ENCODE peak calls at places on chromosomes 11 and 22, in eight cellular contexts. L, C, V, I, R, T, F and E are unnamed samples.

GRCh38 chr11:765025-765801 is 12.1 kb downstream of the GATD1 start:
- DNase-seq in L (peak; percentile 74), C (peak; percentile 43), V (peak; percentile 62), I (peak; percentile 73), R (peak; percentile 72), T (peak; percentile 61), F (peak; percentile 84), E (peak; percentile 57)

GRCh38 chr22:17370036-17370765 is 941 bp downstream of the CECR2 start:
- DNase-seq in L (no peak), C (no peak), V (peak; percentile 23), I (peak; percentile 26), R (peak; percentile 76), T (no peak), F (peak; percentile 76), E (no peak)

GRCh38 chr11:26779466-26779865 is 57.6 kb upstream of the SLC5A12 start:
- DNase-seq in L (no peak), C (no peak), V (no peak), I (no peak), R (no peak), T (no peak), F (no peak), E (no peak)

GRCh38 chr11:46050065-46050464 is 71.2 kb downstream of the PHF21A start:
- DNase-seq in L (no peak), C (no peak), V (no peak), I (no peak), R (peak; percentile 75), T (peak; percentile 23), F (no peak), E (no peak)

GRCh38 chr11:58782066-58782465 is 50.3 kb upstream of the GLYAT start:
- DNase-seq in L (no peak), C (no peak), V (no peak), I (no peak), R (no peak), T (no peak), F (no peak), E (no peak)

GRCh38 chr11:2400761-2401435 is 348 bp downstream of the TSSC4 start:
- DNase-seq in L (no peak), C (no peak), V (no peak), I (peak; percentile 55), R (peak; percentile 29), T (no peak), F (no peak), E (no peak)

GRCh38 chr11:73239571-73240189 is 21.6 kb downstream of the P2RY2 start:
- DNase-seq in L (peak; percentile 34), C (no peak), V (no peak), I (peak; percentile 16), R (no peak), T (no peak), F (no peak), E (no peak)

GRCh38 chr11:65401073-65401802 is 14.8 kb downstream of the FRMD8 start:
- DNase-seq in L (no peak), C (no peak), V (no peak), I (peak; percentile 49), R (no peak), T (no peak), F (no peak), E (no peak)

GRCh38 chr11:96393753-96394348 is 4.0 kb downstream of the JRKL start:
- DNase-seq in L (no peak), C (no peak), V (no peak), I (no peak), R (peak; percentile 25), T (peak; percentile 78), F (no peak), E (no peak)

GRCh38 chr11:72704028-72704782 is 30.0 kb upstream of the PDE2A start:
- DNase-seq in L (no peak), C (no peak), V (no peak), I (no peak), R (no peak), T (no peak), F (peak; percentile 67), E (no peak)

GRCh38 chr22:42174062-42174461 is 43.5 kb upstream of the CYP2D6 start:
- DNase-seq in L (no peak), C (no peak), V (no peak), I (no peak), R (no peak), T (no peak), F (no peak), E (no peak)

GRCh38 chr22:27876684-27877083 is 42.4 kb downstream of the PITPNB start:
- DNase-seq in L (no peak), C (no peak), V (no peak), I (no peak), R (peak; percentile 34), T (no peak), F (no peak), E (no peak)

GRCh38 chr11:19742595-19743292 is 30.1 kb downstream of the NAV2 start:
- DNase-seq in L (no peak), C (peak; percentile 61), V (peak; percentile 75), I (peak; percentile 83), R (peak; percentile 83), T (peak; percentile 88), F (peak; percentile 85), E (peak; percentile 32)

GRCh38 chr22:43351966-43352345 is 8.8 kb upstream of the SCUBE1 start:
- DNase-seq in L (no peak), C (no peak), V (no peak), I (no peak), R (no peak), T (no peak), F (no peak), E (no peak)

GRCh38 chr11:32259641-32260081 is 168.8 kb downstream of the RCN1 start:
- DNase-seq in L (no peak), C (peak; percentile 71), V (no peak), I (no peak), R (no peak), T (peak; percentile 32), F (no peak), E (no peak)

GRCh38 chr22:45240810-45241631 is at the start of gene KIAA0930:
- DNase-seq in L (peak; percentile 81), C (peak; percentile 39), V (peak; percentile 86), I (peak; percentile 90), R (peak; percentile 93), T (peak; percentile 44), F (peak; percentile 95), E (peak; percentile 50)

GRCh38 chr22:45239378-45240136 is 1.1 kb downstream of the KIAA0930 start:
- DNase-seq in L (no peak), C (no peak), V (no peak), I (no peak), R (no peak), T (no peak), F (peak; percentile 60), E (no peak)

GRCh38 chr22:45242778-45243191 is 2.1 kb upstream of the KIAA0930 start:
- DNase-seq in L (no peak), C (no peak), V (no peak), I (peak; percentile 74), R (no peak), T (peak; percentile 84), F (peak; percentile 69), E (no peak)

GRCh38 chr22:45238431-45239377 is 2.0 kb downstream of the KIAA0930 start:
- DNase-seq in L (no peak), C (no peak), V (no peak), I (no peak), R (no peak), T (no peak), F (no peak), E (no peak)

GRCh38 chr22:45240137-45240809 is 421 bp downstream of the KIAA0930 start:
- DNase-seq in L (peak; percentile 60), C (no peak), V (no peak), I (peak; percentile 67), R (peak; percentile 43), T (no peak), F (no peak), E (peak; percentile 21)
- H3K9me3 ChIP-seq in L (no peaks in the 10 kb centered on the region), C (no peaks in the 10 kb centered on the region), V (no peaks in the 10 kb centered on the region), I (no peaks in the 10 kb centered on the region), R (no peaks in the 10 kb centered on the region), T (no peaks in the 10 kb centered on the region), F (no peaks in the 10 kb centered on the region), E (no peaks in the 10 kb centered on the region)

GRCh38 chr22:49437356-49437755 is 390.3 kb downstream of the BRD1 start:
- DNase-seq in L (no peak), C (no peak), V (no peak), I (no peak), R (no peak), T (no peak), F (no peak), E (no peak)
- H3K9me3 ChIP-seq in L (no peaks in the 10 kb centered on the region), C (no peaks in the 10 kb centered on the region), V (no peaks in the 10 kb centered on the region), I (no peaks in the 10 kb centered on the region), R (no peaks in the 10 kb centered on the region), T (no peaks in the 10 kb centered on the region), F (no peaks in the 10 kb centered on the region), E (no peaks in the 10 kb centered on the region)

DNA sequence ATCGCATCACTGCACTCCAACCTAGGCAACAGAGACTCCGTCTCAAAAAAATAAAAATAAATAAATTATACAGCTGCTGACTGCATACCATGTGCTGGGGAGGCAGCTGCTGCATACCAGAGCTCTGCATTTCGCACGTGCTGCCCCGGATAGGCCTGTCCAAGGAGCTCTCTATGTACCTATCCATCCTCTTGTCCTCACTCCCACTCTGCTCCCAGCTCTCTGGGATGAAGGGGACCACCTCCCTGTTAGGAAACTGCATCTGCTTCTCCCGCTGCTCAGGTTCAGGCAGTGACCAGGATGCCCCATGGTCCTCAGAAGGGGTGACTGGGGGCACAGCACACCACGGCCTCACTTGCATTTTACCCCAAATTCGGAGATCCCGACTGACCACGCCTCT is 302.3 kb downstream of the BRD1 start:
- DNase-seq in L (no peak), C (no peak), V (no peak), I (no peak), R (no peak), T (no peak), F (no peak), E (no peak)
- H3K9me3 ChIP-seq in L (no peaks in the 10 kb centered on the region), C (no peaks in the 10 kb centered on the region), V (no peaks in the 10 kb centered on the region), I (no peaks in the 10 kb centered on the region), R (no peaks in the 10 kb centered on the region), T (no peaks in the 10 kb centered on the region), F (no peaks in the 10 kb centered on the region), E (no peaks in the 10 kb centered on the region)

GRCh38 chr22:48370508-48371325 is 1457.0 kb downstream of the BRD1 start:
- DNase-seq in L (no peak), C (no peak), V (no peak), I (no peak), R (no peak), T (no peak), F (no peak), E (no peak)

GRCh38 chr22:48373626-48374173 is 1454.0 kb downstream of the BRD1 start:
- DNase-seq in L (peak; percentile 11), C (no peak), V (no peak), I (no peak), R (no peak), T (no peak), F (no peak), E (no peak)

GRCh38 chr22:48371391-48371790 is 1456.3 kb downstream of the BRD1 start:
- DNase-seq in L (no peak), C (no peak), V (no peak), I (no peak), R (no peak), T (no peak), F (no peak), E (no peak)

GRCh38 chr22:48369789-48370507 is 1457.7 kb downstream of the BRD1 start:
- DNase-seq in L (peak; percentile 15), C (no peak), V (no peak), I (peak; percentile 36), R (peak; percentile 41), T (no peak), F (no peak), E (no peak)

DNA sequence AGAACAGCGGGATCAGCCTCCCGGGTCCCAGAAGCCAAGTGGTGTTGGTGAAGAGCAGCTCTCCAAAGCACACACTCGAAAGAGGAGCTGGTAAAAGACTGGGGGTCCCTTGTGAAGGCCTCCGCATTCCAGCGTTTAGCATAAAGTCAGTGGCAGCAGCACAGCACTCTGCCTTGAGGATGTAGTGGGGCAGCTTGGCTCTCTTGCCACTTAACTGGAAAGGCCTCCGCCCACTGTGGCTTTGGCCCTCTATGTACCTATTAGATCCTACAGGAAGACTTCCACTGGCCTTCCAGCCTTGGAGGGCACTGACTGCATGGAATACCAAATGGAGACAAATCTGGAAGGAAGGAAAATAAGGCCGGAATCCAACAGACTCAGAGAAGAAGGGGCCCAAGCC is 1455.3 kb downstream of the BRD1 start:
- DNase-seq in L (no peak), C (no peak), V (no peak), I (no peak), R (no peak), T (no peak), F (no peak), E (no peak)
- H3K9me3 ChIP-seq in L (peaks cover 4% of the 10 kb centered on the region), C (no peaks in the 10 kb centered on the region), V (no peaks in the 10 kb centered on the region), I (no peaks in the 10 kb centered on the region), R (no peaks in the 10 kb centered on the region), T (no peaks in the 10 kb centered on the region), F (no peaks in the 10 kb centered on the region), E (no peaks in the 10 kb centered on the region)